ENCODE peak calls at places on chromosomes 2 and 18, in nine cellular contexts. Y is posterior cingulate gyrus; W is mammary epithelial cell; R is HCT116; X is WTC11; H is activated CD4-positive, alpha-beta T cell treated with anti-CD3 and anti-CD28 coated beads for 24 hours; I is CD8-positive, alpha-beta memory T cell; Q is activated naive CD8-positive, alpha-beta T cell treated with anti-CD3 and anti-CD28 coated beads, Interleukin-2, amount 50 U/mL, for 24 hours; G is HL-60. F is an unnamed sample.

GRCh38 chr18:59686260-59686659 is 11.0 kb downstream of the CCBE1 start:
- DNase-seq in Y (no peak), W (no peak), R (no peak), X (no peak), H (no peak), I (no peak), Q (no peak), G (no peak), F (no peak)

GRCh38 chr2:47675196-47675825 is 107.6 kb upstream of the MSH6 start:
- DNase-seq in Y (no peak), W (no peak), R (no peak), X (no peak), H (no peak), I (no peak), Q (no peak), G (no peak), F (no peak)

GRCh38 chr18:12086249-12086648 is 7.4 kb upstream of the ANKRD62 start:
- DNase-seq in Y (no peak), W (no peak), R (no peak), X (no peak), H (no peak), I (no peak), Q (no peak), G (no peak), F (no peak)

GRCh38 chr18:76957384-76958355 is 135.3 kb downstream of the ZNF236 start:
- DNase-seq in Y (no peak), W (no peak), R (no peak), X (no peak), H (no peak), I (no peak), Q (no peak), G (no peak), F (no peak)

GRCh38 chr2:236871500-236872001 is 214.1 kb upstream of the COPS8 start:
- DNase-seq in Y (no peak), W (peak), R (no peak), X (no peak), H (no peak), I (no peak), Q (no peak), G (peak), F (peak)

GRCh38 chr18:36035253-36035652 is 32.1 kb downstream of the RPRD1A start:
- DNase-seq in Y (no peak), W (no peak), R (no peak), X (no peak), H (no peak), I (no peak), Q (no peak), G (no peak), F (no peak)

GRCh38 chr18:8391068-8391467 is 218.2 kb upstream of the RAB12 start:
- DNase-seq in Y (no peak), W (no peak), R (no peak), X (no peak), H (no peak), I (no peak), Q (no peak), G (no peak), F (no peak)

GRCh38 chr2:186551323-186552050 is 38.4 kb upstream of the ITGAV start:
- DNase-seq in Y (no peak), W (no peak), R (no peak), X (no peak), H (no peak), I (no peak), Q (no peak), G (no peak), F (no peak)

GRCh38 chr2:70833246-70833645 is 2.4 kb downstream of the CD207 start:
- DNase-seq in Y (no peak), W (no peak), R (no peak), X (no peak), H (no peak), I (no peak), Q (no peak), G (no peak), F (no peak)

GRCh38 chr18:79737426-79737825 is 57.8 kb downstream of the CTDP1 start:
- DNase-seq in Y (no peak), W (no peak), R (no peak), X (no peak), H (no peak), I (no peak), Q (no peak), G (no peak), F (no peak)

GRCh38 chr18:79706006-79706405 is 26.4 kb downstream of the CTDP1 start:
- DNase-seq in Y (no peak), W (no peak), R (no peak), X (no peak), H (no peak), I (no peak), Q (no peak), G (no peak), F (no peak)

GRCh38 chr2:29923110-29923721 is 1.8 kb upstream of the ALK start:
- DNase-seq in Y (peak), W (peak), R (peak), X (peak), H (no peak), I (no peak), Q (peak), G (peak), F (peak)

GRCh38 chr18:26503382-26503781 is 45.0 kb downstream of the KCTD1 start:
- DNase-seq in Y (no peak), W (peak), R (no peak), X (no peak), H (no peak), I (no peak), Q (no peak), G (no peak), F (no peak)

GRCh38 chr2:161076936-161077335 is 83.3 kb upstream of the TANK start:
- DNase-seq in Y (no peak), W (no peak), R (no peak), X (no peak), H (no peak), I (no peak), Q (no peak), G (no peak), F (no peak)

GRCh38 chr2:39311469-39311868 is 67.7 kb upstream of the CDKL4 start:
- DNase-seq in Y (no peak), W (no peak), R (no peak), X (no peak), H (no peak), I (no peak), Q (no peak), G (no peak), F (no peak)

GRCh38 chr2:23594079-23594494 is 209.1 kb downstream of the KLHL29 start:
- DNase-seq in Y (no peak), W (no peak), R (no peak), X (no peak), H (no peak), I (no peak), Q (no peak), G (no peak), F (no peak)

GRCh38 chr2:226837787-226838603 is 2.1 kb downstream of the RHBDD1 start:
- DNase-seq in Y (no peak), W (no peak), R (no peak), X (no peak), H (no peak), I (no peak), Q (no peak), G (no peak), F (no peak)

GRCh38 chr18:13587477-13587876 is 138.9 kb downstream of the FAM210A start:
- DNase-seq in Y (no peak), W (no peak), R (no peak), X (no peak), H (no peak), I (no peak), Q (no peak), G (no peak), F (no peak)

GRCh38 chr2:120912101-120912985 is 176.7 kb downstream of the GLI2 start:
- DNase-seq in Y (no peak), W (no peak), R (peak), X (no peak), H (no peak), I (no peak), Q (no peak), G (no peak), F (no peak)

GRCh38 chr18:48116873-48117630 is 186.6 kb upstream of the SMAD2 start:
- DNase-seq in Y (no peak), W (no peak), R (no peak), X (no peak), H (no peak), I (no peak), Q (no peak), G (no peak), F (no peak)

GRCh38 chr2:39954346-39954745 is 175.3 kb upstream of the THUMPD2 start:
- DNase-seq in Y (no peak), W (peak), R (no peak), X (no peak), H (no peak), I (no peak), Q (no peak), G (no peak), F (no peak)

GRCh38 chr2:142642654-142643053 is 234.8 kb upstream of the KYNU start:
- DNase-seq in Y (no peak), W (no peak), R (no peak), X (no peak), H (no peak), I (no peak), Q (no peak), G (no peak), F (no peak)

GRCh38 chr2:238125127-238125885 is 13.2 kb upstream of the KLHL30 start:
- DNase-seq in Y (no peak), W (no peak), R (no peak), X (no peak), H (no peak), I (no peak), Q (no peak), G (no peak), F (no peak)

GRCh38 chr18:61502472-61502871 is 169.2 kb downstream of the CDH20 start:
- DNase-seq in Y (peak), W (peak), R (peak), X (peak), H (no peak), I (no peak), Q (peak), G (peak), F (peak)

GRCh38 chr2:239381709-239382134 is 19.1 kb downstream of the HDAC4 start:
- DNase-seq in Y (no peak), W (no peak), R (no peak), X (peak), H (no peak), I (no peak), Q (peak), G (no peak), F (no peak)

GRCh38 chr2:122007577-122007976 is 252.1 kb downstream of the TSN start:
- DNase-seq in Y (no peak), W (no peak), R (no peak), X (no peak), H (no peak), I (no peak), Q (no peak), G (no peak), F (no peak)

GRCh38 chr18:57657566-57657965 is 35.9 kb upstream of the NARS1 start:
- DNase-seq in Y (no peak), W (no peak), R (no peak), X (no peak), H (no peak), I (no peak), Q (no peak), G (no peak), F (no peak)

GRCh38 chr2:31813016-31813415 is 197.8 kb downstream of the MEMO1 start:
- DNase-seq in Y (no peak), W (no peak), R (no peak), X (no peak), H (no peak), I (no peak), Q (no peak), G (no peak), F (no peak)

GRCh38 chr2:5696741-5697521 is 4.7 kb downstream of the SOX11 start:
- DNase-seq in Y (no peak), W (no peak), R (no peak), X (peak), H (no peak), I (no peak), Q (peak), G (no peak), F (no peak)

GRCh38 chr2:165621086-165621560 is 151.6 kb downstream of the CSRNP3 start:
- DNase-seq in Y (no peak), W (no peak), R (no peak), X (no peak), H (no peak), I (no peak), Q (no peak), G (no peak), F (no peak)

GRCh38 chr2:81545626-81546025 is 1241.1 kb upstream of the LRRTM1 start:
- DNase-seq in Y (no peak), W (no peak), R (no peak), X (no peak), H (no peak), I (no peak), Q (no peak), G (no peak), F (no peak)